ENCODE peak calls at places on chromosomes 1 and 21, in eight cellular contexts. One of them, this sample, is unnamed.

GRCh38 chr1:154849645-154850131 is 20.4 kb downstream of the KCNN3 start:
- DNase-seq in thoracic aorta: no peak
- DNase-seq in neural progenitor cell: no peak
- DNase-seq in right atrium auricular region: no peak
- DNase-seq in heart left ventricle: no peak
- DNase-seq in testis: no peak
- DNase-seq in fibroblast of the aortic adventitia: no peak
- DNase-seq in GM06990: no peak
- DNase-seq in this sample: no peak

GRCh38 chr21:42566524-42567180 is 53.0 kb downstream of the SLC37A1 start:
- DNase-seq in thoracic aorta: no peak
- DNase-seq in neural progenitor cell: no peak
- DNase-seq in right atrium auricular region: no peak
- DNase-seq in heart left ventricle: no peak
- DNase-seq in testis: peak
- DNase-seq in fibroblast of the aortic adventitia: no peak
- DNase-seq in GM06990: no peak
- DNase-seq in this sample: no peak

GRCh38 chr1:214464303-214465287 is 86.8 kb downstream of the PTPN14 start:
- DNase-seq in thoracic aorta: no peak
- DNase-seq in neural progenitor cell: no peak
- DNase-seq in right atrium auricular region: no peak
- DNase-seq in heart left ventricle: no peak
- DNase-seq in testis: no peak
- DNase-seq in fibroblast of the aortic adventitia: no peak
- DNase-seq in GM06990: no peak
- DNase-seq in this sample: no peak

GRCh38 chr1:183812686-183813569 is 8.0 kb downstream of the RGL1 start:
- DNase-seq in thoracic aorta: no peak
- DNase-seq in neural progenitor cell: peak
- DNase-seq in right atrium auricular region: no peak
- DNase-seq in heart left ventricle: no peak
- DNase-seq in testis: peak
- DNase-seq in fibroblast of the aortic adventitia: peak
- DNase-seq in GM06990: no peak
- DNase-seq in this sample: no peak

GRCh38 chr1:24727490-24728214 is 17.6 kb upstream of the CLIC4 start:
- DNase-seq in thoracic aorta: no peak
- DNase-seq in neural progenitor cell: no peak
- DNase-seq in right atrium auricular region: peak
- DNase-seq in heart left ventricle: peak
- DNase-seq in testis: peak
- DNase-seq in fibroblast of the aortic adventitia: peak
- DNase-seq in GM06990: peak
- DNase-seq in this sample: peak

GRCh38 chr1:237953238-237953637 is 62.5 kb upstream of the ZP4 start:
- DNase-seq in thoracic aorta: no peak
- DNase-seq in neural progenitor cell: peak
- DNase-seq in right atrium auricular region: no peak
- DNase-seq in heart left ventricle: no peak
- DNase-seq in testis: peak
- DNase-seq in fibroblast of the aortic adventitia: no peak
- DNase-seq in GM06990: no peak
- DNase-seq in this sample: no peak

GRCh38 chr1:1921901-1922753 is 3.0 kb upstream of the TMEM52 start:
- DNase-seq in thoracic aorta: no peak
- DNase-seq in neural progenitor cell: no peak
- DNase-seq in right atrium auricular region: no peak
- DNase-seq in heart left ventricle: no peak
- DNase-seq in testis: no peak
- DNase-seq in fibroblast of the aortic adventitia: no peak
- DNase-seq in GM06990: no peak
- DNase-seq in this sample: no peak

GRCh38 chr1:46369542-46370213 is 24.4 kb upstream of the FAAH start:
- DNase-seq in thoracic aorta: no peak
- DNase-seq in neural progenitor cell: no peak
- DNase-seq in right atrium auricular region: no peak
- DNase-seq in heart left ventricle: no peak
- DNase-seq in testis: no peak
- DNase-seq in fibroblast of the aortic adventitia: peak
- DNase-seq in GM06990: no peak
- DNase-seq in this sample: no peak

GRCh38 chr1:86377341-86377740 is 18.8 kb downstream of the ODF2L start:
- DNase-seq in thoracic aorta: no peak
- DNase-seq in neural progenitor cell: no peak
- DNase-seq in right atrium auricular region: no peak
- DNase-seq in heart left ventricle: no peak
- DNase-seq in testis: no peak
- DNase-seq in fibroblast of the aortic adventitia: no peak
- DNase-seq in GM06990: no peak
- DNase-seq in this sample: no peak

GRCh38 chr1:162301696-162302095 is 75.0 kb downstream of the SPATA46 start:
- DNase-seq in thoracic aorta: no peak
- DNase-seq in neural progenitor cell: no peak
- DNase-seq in right atrium auricular region: no peak
- DNase-seq in heart left ventricle: no peak
- DNase-seq in testis: no peak
- DNase-seq in fibroblast of the aortic adventitia: no peak
- DNase-seq in GM06990: no peak
- DNase-seq in this sample: no peak

GRCh38 chr1:21586926-21587601 is 77.8 kb downstream of the ALPL start:
- DNase-seq in thoracic aorta: no peak
- DNase-seq in neural progenitor cell: peak
- DNase-seq in right atrium auricular region: peak
- DNase-seq in heart left ventricle: peak
- DNase-seq in testis: peak
- DNase-seq in fibroblast of the aortic adventitia: peak
- DNase-seq in GM06990: no peak
- DNase-seq in this sample: peak
- TF ChIP-seq CTCF in thoracic aorta: no peak
- TF ChIP-seq CTCF in neural progenitor cell: no peak
- TF ChIP-seq CTCF in right atrium auricular region: no peak
- TF ChIP-seq CTCF in heart left ventricle: no peak
- TF ChIP-seq CTCF in testis: no peak
- TF ChIP-seq CTCF in fibroblast of the aortic adventitia: no peak
- TF ChIP-seq CTCF in GM06990: no peak
- TF ChIP-seq CTCF in this sample: no peak

DNA sequence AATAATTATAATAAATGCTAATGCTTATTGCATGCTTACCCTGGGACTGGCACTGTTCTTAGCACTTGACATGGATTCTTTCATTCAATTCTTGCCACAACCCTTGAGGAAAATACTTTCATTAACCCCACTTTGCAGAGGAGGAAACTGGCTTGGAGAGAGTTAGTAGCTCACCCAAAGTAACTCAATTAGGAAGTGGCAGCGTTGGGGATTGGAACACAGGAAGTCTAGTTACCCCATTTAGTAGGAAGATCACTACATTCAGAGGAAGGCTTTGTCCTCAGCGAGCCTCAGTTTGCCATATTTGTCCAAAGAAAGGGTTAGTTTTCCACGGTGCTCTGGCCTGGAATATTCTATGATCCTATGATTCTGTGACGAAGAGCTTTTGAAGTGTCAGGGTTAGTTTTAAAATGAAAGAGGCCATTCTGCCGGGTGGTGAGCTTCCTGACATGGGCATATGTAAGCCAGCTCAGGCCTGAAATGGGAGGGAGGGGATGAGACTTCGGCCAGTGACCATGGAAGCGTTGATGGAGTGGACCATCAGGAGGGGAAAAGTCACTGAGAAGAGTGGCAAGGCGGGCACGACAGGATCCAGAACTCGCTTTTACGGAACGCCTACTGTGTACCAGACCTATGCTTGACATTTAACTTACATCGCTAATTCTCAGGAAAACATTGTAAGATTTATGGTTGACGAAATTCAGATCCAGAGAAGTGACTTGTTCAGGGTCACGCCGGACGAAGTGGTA is 28.2 kb upstream of the EPB41 start:
- DNase-seq in thoracic aorta: no peak
- DNase-seq in neural progenitor cell: no peak
- DNase-seq in right atrium auricular region: no peak
- DNase-seq in heart left ventricle: no peak
- DNase-seq in testis: no peak
- DNase-seq in fibroblast of the aortic adventitia: no peak
- DNase-seq in GM06990: no peak
- DNase-seq in this sample: no peak
- H3K4me3 ChIP-seq in thoracic aorta: peak
- H3K4me3 ChIP-seq in neural progenitor cell: peak
- H3K4me3 ChIP-seq in right atrium auricular region: peak
- H3K4me3 ChIP-seq in heart left ventricle: peak
- H3K4me3 ChIP-seq in testis: peak
- H3K4me3 ChIP-seq in fibroblast of the aortic adventitia: no peak
- H3K4me3 ChIP-seq in GM06990: peak
- H3K4me3 ChIP-seq in this sample: no peak

DNA sequence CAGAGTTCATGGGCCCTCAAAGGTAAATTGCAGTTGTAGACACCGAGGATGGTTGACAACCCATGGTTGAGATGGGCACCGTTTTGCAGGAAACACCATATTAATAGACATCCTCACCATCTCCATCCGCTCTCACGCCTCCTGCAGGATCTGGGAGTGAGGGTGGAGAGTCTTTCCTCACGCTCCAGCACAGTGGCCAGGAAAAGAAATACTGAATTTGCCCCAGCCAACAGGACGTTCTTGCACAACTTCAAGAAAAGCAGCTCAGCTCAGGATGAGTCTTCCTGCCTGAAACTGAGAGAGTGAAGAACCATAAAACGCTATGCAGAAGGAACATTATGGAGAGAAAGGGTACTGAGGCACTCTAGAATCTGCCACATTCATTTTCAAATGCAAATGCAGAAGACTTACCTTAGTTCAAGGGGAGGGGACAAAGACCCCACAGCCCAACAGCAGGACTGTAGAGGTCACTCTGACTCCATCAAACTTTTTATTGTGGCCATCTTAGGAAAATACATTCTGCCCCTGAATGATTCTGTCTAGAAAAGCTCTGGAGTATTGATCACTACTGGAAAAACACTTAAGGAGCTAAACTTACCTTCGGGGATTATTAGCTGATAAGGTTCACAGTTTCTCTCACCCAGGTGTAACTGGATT is 9.3 kb downstream of the SLAMF8 start:
- DNase-seq in thoracic aorta: no peak
- DNase-seq in neural progenitor cell: no peak
- DNase-seq in right atrium auricular region: no peak
- DNase-seq in heart left ventricle: no peak
- DNase-seq in testis: no peak
- DNase-seq in fibroblast of the aortic adventitia: peak
- DNase-seq in GM06990: no peak
- DNase-seq in this sample: no peak
- TF ChIP-seq CTCF in thoracic aorta: no peak
- TF ChIP-seq CTCF in neural progenitor cell: peak
- TF ChIP-seq CTCF in right atrium auricular region: peak
- TF ChIP-seq CTCF in heart left ventricle: peak
- TF ChIP-seq CTCF in testis: no peak
- TF ChIP-seq CTCF in fibroblast of the aortic adventitia: peak
- TF ChIP-seq CTCF in GM06990: peak
- TF ChIP-seq CTCF in this sample: no peak

GRCh38 chr1:8321612-8322011 is 3.7 kb downstream of the SLC45A1 start:
- DNase-seq in thoracic aorta: no peak
- DNase-seq in neural progenitor cell: no peak
- DNase-seq in right atrium auricular region: no peak
- DNase-seq in heart left ventricle: no peak
- DNase-seq in testis: no peak
- DNase-seq in fibroblast of the aortic adventitia: no peak
- DNase-seq in GM06990: no peak
- DNase-seq in this sample: no peak

GRCh38 chr1:8315573-8316475 is 2.1 kb upstream of the SLC45A1 start:
- DNase-seq in thoracic aorta: no peak
- DNase-seq in neural progenitor cell: peak
- DNase-seq in right atrium auricular region: no peak
- DNase-seq in heart left ventricle: no peak
- DNase-seq in testis: no peak
- DNase-seq in fibroblast of the aortic adventitia: no peak
- DNase-seq in GM06990: no peak
- DNase-seq in this sample: no peak

GRCh38 chr1:8314346-8315280 is 3.3 kb upstream of the SLC45A1 start:
- DNase-seq in thoracic aorta: no peak
- DNase-seq in neural progenitor cell: peak
- DNase-seq in right atrium auricular region: peak
- DNase-seq in heart left ventricle: peak
- DNase-seq in testis: peak
- DNase-seq in fibroblast of the aortic adventitia: peak
- DNase-seq in GM06990: no peak
- DNase-seq in this sample: peak

GRCh38 chr1:8317647-8318360 is at the start of gene SLC45A1:
- DNase-seq in thoracic aorta: no peak
- DNase-seq in neural progenitor cell: peak
- DNase-seq in right atrium auricular region: peak
- DNase-seq in heart left ventricle: peak
- DNase-seq in testis: peak
- DNase-seq in fibroblast of the aortic adventitia: peak
- DNase-seq in GM06990: peak
- DNase-seq in this sample: peak

DNA sequence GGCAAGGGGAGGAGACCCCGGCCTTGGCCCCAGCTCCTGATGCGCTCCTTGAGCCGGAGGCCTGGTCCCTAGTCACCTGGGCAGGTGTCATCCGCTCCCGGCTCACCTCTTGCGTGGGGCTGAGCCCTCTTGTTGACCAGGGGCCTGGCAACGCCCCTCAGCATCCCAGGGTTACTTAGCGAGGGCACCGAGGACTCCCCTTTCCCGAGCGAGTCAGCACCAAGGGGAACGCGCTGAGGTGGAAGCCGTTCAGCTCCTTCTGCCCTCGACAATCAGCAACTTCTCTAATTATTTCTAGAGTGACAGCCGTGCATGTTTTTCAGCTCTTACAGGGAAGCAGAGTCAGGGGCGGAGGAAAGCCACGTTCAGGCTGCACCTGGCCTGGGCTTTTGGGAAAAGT is 522 bp downstream of the SLC45A1 start:
- DNase-seq in thoracic aorta: no peak
- DNase-seq in neural progenitor cell: peak
- DNase-seq in right atrium auricular region: no peak
- DNase-seq in heart left ventricle: no peak
- DNase-seq in testis: no peak
- DNase-seq in fibroblast of the aortic adventitia: no peak
- DNase-seq in GM06990: no peak
- DNase-seq in this sample: no peak
- H3K4me3 ChIP-seq in thoracic aorta: peak
- H3K4me3 ChIP-seq in neural progenitor cell: peak
- H3K4me3 ChIP-seq in right atrium auricular region: peak
- H3K4me3 ChIP-seq in heart left ventricle: peak
- H3K4me3 ChIP-seq in testis: peak
- H3K4me3 ChIP-seq in fibroblast of the aortic adventitia: peak
- H3K4me3 ChIP-seq in GM06990: peak
- H3K4me3 ChIP-seq in this sample: peak